ENCODE peak calls at places on chromosomes 6 and 20, in six cellular contexts. One of them, this sample, is unnamed.

GRCh38 chr6:2632368-2632767 is 118.4 kb downstream of the MYLK4 start:
- DNase-seq in cardiac muscle cell: no peak
- DNase-seq in transverse colon: no peak
- DNase-seq in pancreas: no peak
- DNase-seq in CD4-positive, alpha-beta memory T cell: no peak
- DNase-seq in tibial artery: peak; percentile 51
- DNase-seq in this sample: no peak

GRCh38 chr6:170393807-170394399 is 87.3 kb downstream of the FAM120B start:
- DNase-seq in CD4-positive, alpha-beta memory T cell: no peak
- DNase-seq in transverse colon: no peak
- DNase-seq in cardiac muscle cell: no peak
- DNase-seq in tibial artery: no peak
- DNase-seq in pancreas: no peak
- DNase-seq in this sample: no peak

GRCh38 chr20:58145506-58146080 is 82.9 kb downstream of the ANKRD60 start:
- DNase-seq in pancreas: no peak
- DNase-seq in CD4-positive, alpha-beta memory T cell: no peak
- DNase-seq in tibial artery: no peak
- DNase-seq in transverse colon: no peak
- DNase-seq in cardiac muscle cell: no peak
- DNase-seq in this sample: peak; percentile 22

GRCh38 chr6:32109114-32109764 is at the start of gene TNXB:
- DNase-seq in tibial artery: no peak
- DNase-seq in transverse colon: peak; percentile 35
- DNase-seq in cardiac muscle cell: no peak
- DNase-seq in pancreas: peak; percentile 43
- DNase-seq in CD4-positive, alpha-beta memory T cell: no peak
- DNase-seq in this sample: no peak

GRCh38 chr6:153947817-153948447 is 91.1 kb upstream of the OPRM1 start:
- DNase-seq in pancreas: no peak
- DNase-seq in tibial artery: no peak
- DNase-seq in transverse colon: no peak
- DNase-seq in CD4-positive, alpha-beta memory T cell: no peak
- DNase-seq in cardiac muscle cell: peak; percentile 65
- DNase-seq in this sample: no peak

GRCh38 chr6:19610260-19610659 is 226.9 kb upstream of the ID4 start:
- DNase-seq in pancreas: no peak
- DNase-seq in tibial artery: no peak
- DNase-seq in cardiac muscle cell: peak; percentile 29
- DNase-seq in CD4-positive, alpha-beta memory T cell: no peak
- DNase-seq in transverse colon: no peak
- DNase-seq in this sample: no peak

GRCh38 chr20:45183084-45183483 is 8.4 kb downstream of the PI3 start:
- DNase-seq in CD4-positive, alpha-beta memory T cell: no peak
- DNase-seq in cardiac muscle cell: no peak
- DNase-seq in pancreas: no peak
- DNase-seq in tibial artery: no peak
- DNase-seq in transverse colon: no peak
- DNase-seq in this sample: no peak

GRCh38 chr20:58723628-58723984 is 31.0 kb downstream of the NPEPL1 start:
- DNase-seq in CD4-positive, alpha-beta memory T cell: no peak
- DNase-seq in transverse colon: peak; percentile 5
- DNase-seq in pancreas: no peak
- DNase-seq in cardiac muscle cell: no peak
- DNase-seq in tibial artery: no peak
- DNase-seq in this sample: peak; percentile 38

GRCh38 chr6:137981758-137982157 is 114.7 kb downstream of the TNFAIP3 start:
- DNase-seq in CD4-positive, alpha-beta memory T cell: no peak
- DNase-seq in cardiac muscle cell: no peak
- DNase-seq in tibial artery: no peak
- DNase-seq in transverse colon: no peak
- DNase-seq in pancreas: no peak
- DNase-seq in this sample: no peak

GRCh38 chr6:80636689-80637088 is 530.2 kb downstream of the BCKDHB start:
- DNase-seq in pancreas: no peak
- DNase-seq in cardiac muscle cell: no peak
- DNase-seq in CD4-positive, alpha-beta memory T cell: no peak
- DNase-seq in transverse colon: no peak
- DNase-seq in tibial artery: no peak
- DNase-seq in this sample: no peak

GRCh38 chr20:21154692-21155091 is 28.8 kb downstream of the KIZ start:
- DNase-seq in cardiac muscle cell: no peak
- DNase-seq in tibial artery: no peak
- DNase-seq in pancreas: no peak
- DNase-seq in transverse colon: no peak
- DNase-seq in CD4-positive, alpha-beta memory T cell: no peak
- DNase-seq in this sample: no peak

GRCh38 chr20:44730441-44730840 is 15.2 kb upstream of the KCNK15 start:
- DNase-seq in pancreas: no peak
- DNase-seq in CD4-positive, alpha-beta memory T cell: no peak
- DNase-seq in tibial artery: no peak
- DNase-seq in cardiac muscle cell: no peak
- DNase-seq in transverse colon: no peak
- DNase-seq in this sample: no peak

GRCh38 chr6:129708496-129709216 is 1.3 kb downstream of the ARHGAP18 start:
- DNase-seq in pancreas: no peak
- DNase-seq in CD4-positive, alpha-beta memory T cell: no peak
- DNase-seq in transverse colon: no peak
- DNase-seq in tibial artery: no peak
- DNase-seq in cardiac muscle cell: no peak
- DNase-seq in this sample: no peak

GRCh38 chr6:112639436-112639835 is 292.3 kb downstream of the RFPL4B start:
- DNase-seq in CD4-positive, alpha-beta memory T cell: no peak
- DNase-seq in transverse colon: no peak
- DNase-seq in cardiac muscle cell: no peak
- DNase-seq in pancreas: no peak
- DNase-seq in tibial artery: no peak
- DNase-seq in this sample: no peak

GRCh38 chr6:50829898-50830439 is 11.3 kb downstream of the TFAP2B start:
- DNase-seq in tibial artery: no peak
- DNase-seq in transverse colon: no peak
- DNase-seq in pancreas: no peak
- DNase-seq in cardiac muscle cell: no peak
- DNase-seq in CD4-positive, alpha-beta memory T cell: no peak
- DNase-seq in this sample: no peak

GRCh38 chr20:17863209-17863576 is 105.4 kb downstream of the SNX5 start:
- DNase-seq in pancreas: no peak
- DNase-seq in transverse colon: no peak
- DNase-seq in cardiac muscle cell: no peak
- DNase-seq in CD4-positive, alpha-beta memory T cell: no peak
- DNase-seq in tibial artery: no peak
- DNase-seq in this sample: no peak

GRCh38 chr20:63626424-63627128 is at the start of gene GMEB2:
- DNase-seq in CD4-positive, alpha-beta memory T cell: no peak
- DNase-seq in pancreas: peak; percentile 83
- DNase-seq in cardiac muscle cell: peak; percentile 83
- DNase-seq in tibial artery: no peak
- DNase-seq in transverse colon: peak; percentile 76
- DNase-seq in this sample: peak; percentile 90

GRCh38 chr6:11460837-11461661 is 76.5 kb upstream of the TMEM170B start:
- DNase-seq in CD4-positive, alpha-beta memory T cell: no peak
- DNase-seq in tibial artery: no peak
- DNase-seq in transverse colon: no peak
- DNase-seq in cardiac muscle cell: no peak
- DNase-seq in pancreas: no peak
- DNase-seq in this sample: no peak

GRCh38 chr6:118659513-118660217 is 8.3 kb upstream of the CEP85L start:
- DNase-seq in cardiac muscle cell: no peak
- DNase-seq in pancreas: no peak
- DNase-seq in tibial artery: no peak
- DNase-seq in CD4-positive, alpha-beta memory T cell: no peak
- DNase-seq in transverse colon: peak; percentile 29
- DNase-seq in this sample: no peak

GRCh38 chr20:17910828-17911294 is 57.7 kb downstream of the SNX5 start:
- DNase-seq in CD4-positive, alpha-beta memory T cell: no peak
- DNase-seq in tibial artery: peak; percentile 66
- DNase-seq in transverse colon: no peak
- DNase-seq in cardiac muscle cell: no peak
- DNase-seq in pancreas: no peak
- DNase-seq in this sample: no peak

GRCh38 chr20:47187450-47188195 is 168.9 kb downstream of the ZMYND8 start:
- DNase-seq in cardiac muscle cell: no peak
- DNase-seq in tibial artery: no peak
- DNase-seq in pancreas: no peak
- DNase-seq in CD4-positive, alpha-beta memory T cell: peak; percentile 62
- DNase-seq in transverse colon: no peak
- DNase-seq in this sample: no peak

GRCh38 chr6:38671885-38672467 is 31.0 kb downstream of the GLO1 start:
- DNase-seq in transverse colon: peak; percentile 18
- DNase-seq in tibial artery: no peak
- DNase-seq in cardiac muscle cell: peak; percentile 68
- DNase-seq in pancreas: no peak
- DNase-seq in CD4-positive, alpha-beta memory T cell: peak; percentile 41
- DNase-seq in this sample: peak; percentile 59

GRCh38 chr20:31605902-31606677 is 1.0 kb downstream of the ID1 start:
- DNase-seq in pancreas: no peak
- DNase-seq in tibial artery: no peak
- DNase-seq in transverse colon: peak; percentile 57
- DNase-seq in cardiac muscle cell: peak; percentile 52
- DNase-seq in CD4-positive, alpha-beta memory T cell: no peak
- DNase-seq in this sample: peak; percentile 68

GRCh38 chr20:3038454-3038853 is 5.0 kb upstream of the GNRH2 start:
- DNase-seq in cardiac muscle cell: no peak
- DNase-seq in CD4-positive, alpha-beta memory T cell: no peak
- DNase-seq in tibial artery: no peak
- DNase-seq in pancreas: no peak
- DNase-seq in transverse colon: no peak
- DNase-seq in this sample: no peak

GRCh38 chr6:150276168-150276958 is 92.4 kb upstream of the IYD start:
- DNase-seq in CD4-positive, alpha-beta memory T cell: no peak
- DNase-seq in transverse colon: no peak
- DNase-seq in cardiac muscle cell: no peak
- DNase-seq in tibial artery: no peak
- DNase-seq in pancreas: no peak
- DNase-seq in this sample: no peak

GRCh38 chr20:49052334-49052733 is 6.2 kb downstream of the CSE1L start:
- DNase-seq in CD4-positive, alpha-beta memory T cell: no peak
- DNase-seq in pancreas: no peak
- DNase-seq in cardiac muscle cell: no peak
- DNase-seq in tibial artery: no peak
- DNase-seq in transverse colon: no peak
- DNase-seq in this sample: no peak

DNA sequence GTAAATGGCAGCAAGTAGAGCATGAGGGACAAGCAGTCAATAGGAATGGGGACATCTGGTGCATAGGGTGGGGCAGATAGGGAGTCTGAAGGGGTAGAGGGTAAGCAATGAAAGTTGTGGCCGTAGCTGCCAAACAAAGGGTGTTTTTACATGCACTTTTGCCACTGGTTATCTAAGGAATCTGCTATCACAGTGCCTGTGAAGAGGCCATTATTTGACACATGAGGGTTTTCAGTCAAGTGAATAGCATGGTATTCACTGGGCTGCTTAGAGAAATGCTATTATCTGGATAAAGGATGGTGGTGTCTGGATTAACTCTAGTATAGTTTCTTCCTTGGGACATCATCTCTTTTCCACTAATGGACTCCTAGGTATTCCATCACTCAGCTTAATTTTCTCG is 118.2 kb downstream of the CARMIL1 start:
- DNase-seq in pancreas: no peak
- DNase-seq in cardiac muscle cell: no peak
- DNase-seq in CD4-positive, alpha-beta memory T cell: no peak
- DNase-seq in transverse colon: no peak
- DNase-seq in tibial artery: no peak
- DNase-seq in this sample: no peak
- H3K4me1 ChIP-seq in pancreas: no peaks in the 10 kb centered on the region
- H3K4me1 ChIP-seq in cardiac muscle cell: peaks cover 13% of the 10 kb centered on the region
- H3K4me1 ChIP-seq in CD4-positive, alpha-beta memory T cell: no peaks in the 10 kb centered on the region
- H3K4me1 ChIP-seq in transverse colon: no peaks in the 10 kb centered on the region
- H3K4me1 ChIP-seq in tibial artery: no peaks in the 10 kb centered on the region
- H3K4me1 ChIP-seq in this sample: no peaks in the 10 kb centered on the region

GRCh38 chr20:54197621-54198604 is 10.0 kb upstream of the PFDN4 start:
- DNase-seq in transverse colon: no peak
- DNase-seq in CD4-positive, alpha-beta memory T cell: no peak
- DNase-seq in pancreas: no peak
- DNase-seq in cardiac muscle cell: no peak
- DNase-seq in tibial artery: no peak
- DNase-seq in this sample: no peak

GRCh38 chr20:54199283-54199682 is 8.6 kb upstream of the PFDN4 start:
- DNase-seq in pancreas: no peak
- DNase-seq in transverse colon: no peak
- DNase-seq in tibial artery: no peak
- DNase-seq in cardiac muscle cell: no peak
- DNase-seq in CD4-positive, alpha-beta memory T cell: no peak
- DNase-seq in this sample: no peak

GRCh38 chr20:54201268-54201846 is 6.5 kb upstream of the PFDN4 start:
- DNase-seq in pancreas: no peak
- DNase-seq in tibial artery: no peak
- DNase-seq in CD4-positive, alpha-beta memory T cell: no peak
- DNase-seq in cardiac muscle cell: no peak
- DNase-seq in transverse colon: no peak
- DNase-seq in this sample: no peak

GRCh38 chr20:54200487-54201267 is 7.2 kb upstream of the PFDN4 start:
- DNase-seq in transverse colon: peak; percentile 45
- DNase-seq in cardiac muscle cell: no peak
- DNase-seq in pancreas: no peak
- DNase-seq in tibial artery: no peak
- DNase-seq in CD4-positive, alpha-beta memory T cell: no peak
- DNase-seq in this sample: peak; percentile 61

DNA sequence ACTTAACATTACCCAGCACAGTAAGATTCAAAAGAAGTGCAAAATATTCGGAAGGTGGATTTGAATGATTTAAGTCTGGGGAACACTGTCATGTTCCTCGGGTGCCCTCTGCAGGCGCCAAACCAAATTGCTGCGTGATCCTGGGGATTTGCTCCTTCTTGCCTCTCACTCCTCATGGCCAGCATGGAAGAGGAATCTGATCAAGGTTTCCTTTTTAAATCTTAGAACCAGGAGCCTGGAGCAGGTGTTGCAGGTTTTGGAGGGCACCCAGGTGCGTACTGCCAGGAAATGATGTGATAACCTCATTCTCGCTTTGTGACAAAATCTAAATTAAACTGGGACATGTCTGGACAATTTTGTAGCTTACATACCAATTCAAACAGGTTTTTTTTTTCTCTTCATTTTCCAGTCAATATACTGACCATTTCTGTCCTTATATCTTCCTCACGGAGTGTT is 8.1 kb upstream of the PFDN4 start:
- DNase-seq in CD4-positive, alpha-beta memory T cell: peak; percentile 56
- DNase-seq in cardiac muscle cell: peak; percentile 70
- DNase-seq in tibial artery: peak; percentile 77
- DNase-seq in transverse colon: peak; percentile 85
- DNase-seq in pancreas: peak; percentile 74
- DNase-seq in this sample: peak; percentile 91
- H3K4me1 ChIP-seq in CD4-positive, alpha-beta memory T cell: no peaks in the 10 kb centered on the region
- H3K4me1 ChIP-seq in cardiac muscle cell: no peaks in the 10 kb centered on the region
- H3K4me1 ChIP-seq in tibial artery: no peaks in the 10 kb centered on the region
- H3K4me1 ChIP-seq in transverse colon: peaks cover 4% of the 10 kb centered on the region
- H3K4me1 ChIP-seq in pancreas: no peaks in the 10 kb centered on the region
- H3K4me1 ChIP-seq in this sample: peaks cover 6% of the 10 kb centered on the region

GRCh38 chr6:106159531-106159940 is 73.4 kb downstream of the PRDM1 start:
- DNase-seq in tibial artery: no peak
- DNase-seq in pancreas: no peak
- DNase-seq in cardiac muscle cell: no peak
- DNase-seq in transverse colon: no peak
- DNase-seq in CD4-positive, alpha-beta memory T cell: no peak
- DNase-seq in this sample: no peak
- H3K4me1 ChIP-seq in tibial artery: no peaks in the 10 kb centered on the region
- H3K4me1 ChIP-seq in pancreas: no peaks in the 10 kb centered on the region
- H3K4me1 ChIP-seq in cardiac muscle cell: peaks cover 7% of the 10 kb centered on the region
- H3K4me1 ChIP-seq in transverse colon: no peaks in the 10 kb centered on the region
- H3K4me1 ChIP-seq in CD4-positive, alpha-beta memory T cell: peaks cover 21% of the 10 kb centered on the region
- H3K4me1 ChIP-seq in this sample: no peaks in the 10 kb centered on the region

GRCh38 chr6:132506869-132507813 is 5.8 kb downstream of the STX7 start:
- DNase-seq in tibial artery: no peak
- DNase-seq in CD4-positive, alpha-beta memory T cell: no peak
- DNase-seq in pancreas: no peak
- DNase-seq in transverse colon: no peak
- DNase-seq in cardiac muscle cell: no peak
- DNase-seq in this sample: no peak
- H3K4me1 ChIP-seq in tibial artery: no peaks in the 10 kb centered on the region
- H3K4me1 ChIP-seq in CD4-positive, alpha-beta memory T cell: peaks cover 27% of the 10 kb centered on the region
- H3K4me1 ChIP-seq in pancreas: peaks cover 31% of the 10 kb centered on the region
- H3K4me1 ChIP-seq in transverse colon: peaks cover 18% of the 10 kb centered on the region
- H3K4me1 ChIP-seq in cardiac muscle cell: peaks cover 5% of the 10 kb centered on the region
- H3K4me1 ChIP-seq in this sample: peaks cover 12% of the 10 kb centered on the region